ENCODE peak calls at places on chromosomes 6 and 20, in seven cellular contexts. S, X, M, I, C, H and Z are unnamed samples.

GRCh38 chr6:85581572-85581971 is 12.1 kb downstream of the SNX14 start:
- DNase-seq in S (no peak), I (no peak), H (no peak), C (no peak), M (no peak), X (no peak), Z (no peak)

GRCh38 chr20:25247100-25247665 is 702 bp upstream of the PYGB start:
- DNase-seq in H (peak), X (peak), C (peak), S (peak), M (no peak), I (peak), Z (peak)

GRCh38 chr6:62357826-62358225 is 71.8 kb upstream of the KHDRBS2 start:
- DNase-seq in C (no peak), S (no peak), X (no peak), I (no peak), M (no peak), H (no peak), Z (no peak)

GRCh38 chr6:44067760-44068139 is 59.5 kb downstream of the MRPL14 start:
- DNase-seq in X (no peak), H (no peak), I (no peak), S (no peak), C (no peak), M (no peak), Z (no peak)

GRCh38 chr6:146901940-146902816 is 302.0 kb upstream of the STXBP5 start:
- DNase-seq in M (no peak), I (no peak), H (no peak), X (no peak), S (no peak), C (peak), Z (no peak)

GRCh38 chr6:4603291-4603690 is 172.9 kb upstream of the CDYL start:
- DNase-seq in M (no peak), H (no peak), C (peak), X (no peak), I (no peak), S (no peak), Z (no peak)

GRCh38 chr6:119179842-119180241 is 101.4 kb upstream of the FAM184A start:
- DNase-seq in M (no peak), X (no peak), I (no peak), C (no peak), S (no peak), H (no peak), Z (no peak)

GRCh38 chr20:4091332-4092135 is 76.2 kb upstream of the RNF24 start:
- DNase-seq in I (no peak), C (peak), X (no peak), M (peak), H (peak), S (peak), Z (no peak)

GRCh38 chr20:63917811-63918210 is 22.9 kb downstream of the DNAJC5 start:
- DNase-seq in I (peak), C (no peak), X (no peak), M (no peak), H (no peak), S (no peak), Z (no peak)

GRCh38 chr20:24340933-24341332 is 128.5 kb upstream of the SYNDIG1 start:
- DNase-seq in S (no peak), C (no peak), X (no peak), I (no peak), H (no peak), M (no peak), Z (no peak)

GRCh38 chr6:8481727-8482126 is 46.4 kb upstream of the SLC35B3 start:
- DNase-seq in S (no peak), I (no peak), H (no peak), X (no peak), C (peak), M (no peak), Z (no peak)

GRCh38 chr6:17987576-17988421 is at the start of gene KIF13A:
- DNase-seq in C (peak), H (peak), S (peak), X (no peak), I (peak), M (peak), Z (peak)

GRCh38 chr6:30886897-30887255 is 2.6 kb downstream of the DDR1 start:
- DNase-seq in X (no peak), S (no peak), I (no peak), M (no peak), H (no peak), C (no peak), Z (no peak)

GRCh38 chr6:32375739-32376529 is 4.2 kb upstream of the TSBP1 start:
- DNase-seq in H (no peak), I (no peak), C (no peak), X (no peak), S (no peak), M (no peak), Z (no peak)

GRCh38 chr20:63946986-63947637 is 9.1 kb downstream of the UCKL1 start:
- DNase-seq in I (no peak), H (no peak), X (no peak), M (no peak), C (no peak), S (no peak), Z (peak)